ENCODE peak calls at places on chromosomes 11 and 22, in five cellular contexts. G is activated CD8-positive, alpha-beta memory T cell treated with anti-CD3 and anti-CD28 coated beads for 4 hours; K is Peyer's patch; J is colonic mucosa; Z is activated effector memory CD4-positive, alpha-beta T cell treated with anti-CD3 and anti-CD28 coated beads, Interleukin-2, amount 50 U/mL, for 16 hours. N is an unnamed sample.

GRCh38 chr11:2277933-2278523 is 7.6 kb upstream of the ASCL2 start:
- DNase-seq in J (no peak), K (no peak), G (no peak), Z (no peak), N (peak; percentile 61)

GRCh38 chr11:116885951-116886629 is 48.7 kb upstream of the APOA1 start:
- DNase-seq in K (no peak), G (no peak), Z (no peak), J (no peak), N (no peak)

GRCh38 chr11:70587095-70587389 is 188.7 kb downstream of the CTTN start:
- DNase-seq in G (no peak), J (no peak), Z (no peak), K (no peak), N (no peak)

GRCh38 chr11:111540921-111541208 is 345 bp downstream of the LAYN start:
- DNase-seq in J (no peak), K (peak; percentile 50), G (no peak), Z (no peak), N (no peak)

GRCh38 chr11:73358071-73358470 is 18.1 kb upstream of the RELT start:
- DNase-seq in Z (no peak), K (no peak), G (no peak), J (no peak), N (no peak)

GRCh38 chr22:35305525-35306070 is 5.9 kb downstream of the TOM1 start:
- DNase-seq in Z (no peak), G (no peak), J (no peak), K (no peak), N (no peak)

GRCh38 chr11:92272651-92273050 is 48.0 kb downstream of the FAT3 start:
- DNase-seq in J (no peak), Z (no peak), G (no peak), K (no peak), N (no peak)

GRCh38 chr11:70319694-70320093 is 49.2 kb downstream of the PPFIA1 start:
- DNase-seq in J (no peak), G (no peak), Z (no peak), K (no peak), N (no peak)

GRCh38 chr11:134920851-134921608 is 509.0 kb upstream of the B3GAT1 start:
- DNase-seq in J (no peak), Z (no peak), K (no peak), G (no peak), N (no peak)